ENCODE peak calls at places on chromosomes 5 and 9, in four cellular contexts. E is activated CD8-positive, alpha-beta memory T cell treated with anti-CD3 and anti-CD28 coated beads, Interleukin-2, amount 50 U/mL, for 4 hours; Q is T-helper 1 cell; A is left ventricle myocardium superior. R is an unnamed sample.

GRCh38 chr5:90612930-90613329 is 54.3 kb downstream of the ADGRV1 start:
- DNase-seq in E (no peak), Q (no peak), A (no peak), R (no peak)

GRCh38 chr9:8261737-8262136 is 462.2 kb upstream of the DMAC1 start:
- DNase-seq in E (no peak), Q (no peak), A (no peak), R (no peak)

GRCh38 chr9:132193227-132194110 is 31.6 kb downstream of the NTNG2 start:
- DNase-seq in E (no peak), Q (no peak), A (no peak), R (no peak)

GRCh38 chr5:176432707-176433106 is 15.5 kb upstream of the FAF2 start:
- DNase-seq in E (no peak), Q (no peak), A (no peak), R (no peak)

GRCh38 chr5:142095651-142096330 is 12.8 kb upstream of the NDFIP1 start:
- DNase-seq in E (peak; percentile 76), Q (peak; percentile 50), A (no peak), R (peak; percentile 79)

GRCh38 chr5:153562189-153562588 is 71.7 kb downstream of the GRIA1 start:
- DNase-seq in E (no peak), Q (no peak), A (no peak), R (no peak)

GRCh38 chr9:133086894-133087293 is 25.1 kb downstream of the CEL start:
- DNase-seq in E (no peak), Q (no peak), A (no peak), R (no peak)

GRCh38 chr5:61342066-61342465 is 10.0 kb downstream of the ZSWIM6 start:
- DNase-seq in E (no peak), Q (no peak), A (no peak), R (no peak)

GRCh38 chr9:125330587-125330986 is 69.0 kb downstream of the GAPVD1 start:
- DNase-seq in E (no peak), Q (no peak), A (no peak), R (no peak)

GRCh38 chr5:13831236-13831810 is 113.2 kb downstream of the DNAH5 start:
- DNase-seq in E (no peak), Q (no peak), A (no peak), R (no peak)

GRCh38 chr5:7010578-7010977 is 297.3 kb downstream of the TENT4A start:
- DNase-seq in E (no peak), Q (no peak), A (no peak), R (no peak)

GRCh38 chr5:138569759-138570158 is 5.4 kb downstream of the HSPA9 start:
- DNase-seq in E (no peak), Q (no peak), A (no peak), R (no peak)

GRCh38 chr9:24652181-24652580 is 106.5 kb upstream of the IZUMO3 start:
- DNase-seq in E (no peak), Q (no peak), A (no peak), R (no peak)

GRCh38 chr5:4099401-4099800 is 503.8 kb downstream of the IRX1 start:
- DNase-seq in E (no peak), Q (no peak), A (no peak), R (no peak)

GRCh38 chr5:57503433-57503832 is 20.8 kb upstream of the ACTBL2 start:
- DNase-seq in E (no peak), Q (no peak), A (no peak), R (no peak)

GRCh38 chr5:131206061-131206460 is 35.3 kb downstream of the LYRM7 start:
- DNase-seq in E (no peak), Q (no peak), A (no peak), R (no peak)

GRCh38 chr9:12811935-12812334 is 37.1 kb downstream of the LURAP1L start:
- DNase-seq in E (no peak), Q (no peak), A (no peak), R (no peak)

GRCh38 chr9:137077010-137077747 is at the start of gene UAP1L1:
- DNase-seq in E (peak; percentile 39), Q (no peak), A (peak; percentile 91), R (peak; percentile 38)

GRCh38 chr5:55599148-55600050 is 64.6 kb upstream of the PLPP1 start:
- DNase-seq in E (no peak), Q (no peak), A (no peak), R (no peak)

GRCh38 chr5:7396169-7397004 is 449 bp downstream of the ADCY2 start:
- DNase-seq in E (no peak), Q (no peak), A (peak; percentile 33), R (no peak)

R was measured in effector CD4-positive, alpha-beta T cell.